ENCODE peak calls at places on chromosome 22, in eight cellular contexts. B is OCI-M1, U is astrocyte of the hippocampus, N is NCI-H2171, S is omental fat pad, D is nucleus accumbens, F is cardiac fibroblast, G is tibial artery. X is an unnamed sample.

GRCh38 chr22:24076091-24076867 is 65.2 kb downstream of the CABIN1 start:
- DNase-seq in U (no peak), B (no peak), S (no peak), D (no peak), N (no peak), G (peak), F (no peak), X (no peak)

GRCh38 chr22:25908755-25909154 is 166.8 kb downstream of the MYO18B start:
- DNase-seq in N (no peak), F (no peak), S (no peak), B (no peak), U (no peak), D (no peak), G (no peak), X (no peak)

GRCh38 chr22:44353063-44353440 is 40.3 kb upstream of the SHISAL1 start:
- DNase-seq in D (no peak), G (no peak), F (no peak), U (no peak), S (no peak), N (no peak), B (no peak), X (no peak)

GRCh38 chr22:42228480-42228879 is 42.0 kb downstream of the TCF20 start:
- DNase-seq in B (no peak), F (no peak), U (no peak), D (no peak), N (no peak), G (no peak), S (no peak), X (no peak)

GRCh38 chr22:39183991-39184585 is 31.6 kb upstream of the CBX7 start:
- DNase-seq in F (peak), B (no peak), S (no peak), G (peak), U (no peak), N (no peak), D (peak), X (no peak)

GRCh38 chr22:35313311-35314121 is 13.8 kb downstream of the TOM1 start:
- DNase-seq in S (no peak), G (peak), U (peak), F (peak), B (no peak), N (peak), D (no peak), X (no peak)

GRCh38 chr22:37546436-37547248 is 13.6 kb upstream of the CDC42EP1 start:
- DNase-seq in D (no peak), G (peak), B (no peak), U (peak), S (no peak), N (no peak), F (peak), X (no peak)

GRCh38 chr22:49297871-49298721 is 529.6 kb downstream of the BRD1 start:
- DNase-seq in B (no peak), U (no peak), N (no peak), S (no peak), F (no peak), G (peak), D (no peak), X (no peak)

GRCh38 chr22:17912942-17913704 is 111.2 kb downstream of the MICAL3 start:
- DNase-seq in D (no peak), G (no peak), B (no peak), U (no peak), F (no peak), S (no peak), N (no peak), X (no peak)

GRCh38 chr22:24436553-24436952 is 9.2 kb downstream of the ADORA2A start:
- DNase-seq in N (no peak), U (no peak), S (no peak), G (peak), D (no peak), F (no peak), B (no peak), X (no peak)

GRCh38 chr22:47380692-47381091 is 618.2 kb downstream of the TBC1D22A start:
- DNase-seq in S (no peak), G (peak), F (no peak), U (no peak), N (no peak), D (no peak), B (no peak), X (no peak)

GRCh38 chr22:44047891-44048301 is 23.8 kb downstream of the PARVB start:
- DNase-seq in U (no peak), G (no peak), S (no peak), D (no peak), F (no peak), N (no peak), B (peak), X (no peak)

GRCh38 chr22:49015459-49015858 is 812.2 kb downstream of the BRD1 start:
- DNase-seq in B (no peak), S (no peak), N (no peak), G (peak), F (no peak), U (no peak), D (no peak), X (no peak)

GRCh38 chr22:31284241-31284745 is 8.0 kb downstream of the PIK3IP1 start:
- DNase-seq in D (no peak), U (no peak), G (no peak), F (no peak), S (no peak), N (peak), B (peak), X (no peak)

GRCh38 chr22:45218974-45219373 is 21.7 kb downstream of the KIAA0930 start:
- DNase-seq in N (peak), D (no peak), F (no peak), G (no peak), B (no peak), U (no peak), S (no peak), X (no peak)

GRCh38 chr22:50470491-50470890 is 4.3 kb downstream of the SBF1 start:
- DNase-seq in F (no peak), G (no peak), U (no peak), B (no peak), N (no peak), S (no peak), D (no peak), X (no peak)

GRCh38 chr22:49097966-49098365 is 729.7 kb downstream of the BRD1 start:
- DNase-seq in G (no peak), D (no peak), N (no peak), U (no peak), B (no peak), F (no peak), S (no peak), X (no peak)

GRCh38 chr22:37534445-37534844 is 15.2 kb upstream of the CARD10 start:
- DNase-seq in N (peak), B (no peak), S (no peak), G (no peak), U (no peak), D (no peak), F (no peak), X (no peak)

GRCh38 chr22:24883426-24883825 is 63.1 kb downstream of the LHFPL7 start:
- DNase-seq in U (no peak), D (no peak), B (peak), S (no peak), F (no peak), G (no peak), N (no peak), X (no peak)

GRCh38 chr22:31162015-31162765 is 2.2 kb downstream of the RNF185 start:
- DNase-seq in B (peak), D (no peak), U (peak), G (no peak), F (peak), S (no peak), N (no peak), X (no peak)

GRCh38 chr22:50498322-50498861 is 9.1 kb downstream of the LMF2 start:
- DNase-seq in N (no peak), U (peak), G (no peak), S (no peak), D (peak), F (peak), B (peak), X (no peak)

GRCh38 chr22:29030618-29031235 is 30.9 kb downstream of the C22orf31 start:
- DNase-seq in G (peak), F (peak), S (no peak), B (peak), U (peak), D (no peak), N (no peak), X (no peak)

GRCh38 chr22:40342521-40342920 is 3.8 kb upstream of the ADSL start:
- DNase-seq in B (no peak), G (no peak), D (no peak), N (no peak), S (no peak), U (no peak), F (no peak), X (no peak)

GRCh38 chr22:26964642-26965041 is 307.3 kb downstream of the MIAT start:
- DNase-seq in G (no peak), F (no peak), N (no peak), B (no peak), D (no peak), U (no peak), S (no peak), X (no peak)

GRCh38 chr22:48369789-48370507 is 1457.7 kb downstream of the BRD1 start:
- DNase-seq in N (no peak), S (no peak), B (no peak), D (no peak), F (no peak), G (peak), U (no peak), X (no peak)

GRCh38 chr22:44583076-44583760 is 85.2 kb upstream of the RTL6 start:
- DNase-seq in B (no peak), F (peak), G (peak), D (no peak), S (peak), U (no peak), N (no peak), X (no peak)

GRCh38 chr22:24141586-24141985 is 39.7 kb upstream of the SUSD2 start:
- DNase-seq in F (no peak), B (no peak), D (no peak), S (no peak), U (no peak), G (no peak), N (no peak), X (no peak)

GRCh38 chr22:17562906-17563870 is at the start of gene SLC25A18:
- DNase-seq in F (peak), D (peak), G (peak), N (no peak), B (peak), S (no peak), U (peak), X (no peak)

GRCh38 chr22:24424001-24424900 is 3.1 kb upstream of the ADORA2A start:
- DNase-seq in S (no peak), D (no peak), F (no peak), B (no peak), U (no peak), G (no peak), N (no peak), X (no peak)

GRCh38 chr22:43293661-43294392 is 49.3 kb downstream of the SCUBE1 start:
- DNase-seq in U (no peak), F (peak), N (peak), S (no peak), G (no peak), D (no peak), B (peak), X (no peak)

GRCh38 chr22:49767355-49768062 is 60.2 kb downstream of the BRD1 start:
- DNase-seq in F (peak), G (peak), U (peak), D (no peak), S (peak), B (peak), N (peak), X (no peak)

GRCh38 chr22:16915711-16916110 is 90.5 kb upstream of the XKR3 start:
- DNase-seq in B (no peak), G (no peak), D (no peak), S (no peak), N (no peak), F (no peak), U (no peak), X (no peak)

GRCh38 chr22:32745251-32745995 is 56.1 kb upstream of the TIMP3 start:
- DNase-seq in N (no peak), U (peak), B (no peak), F (peak), D (no peak), S (peak), G (no peak), X (no peak)

GRCh38 chr22:48651981-48652538 is 1175.6 kb downstream of the BRD1 start:
- DNase-seq in B (no peak), U (no peak), F (no peak), N (no peak), D (no peak), G (no peak), S (no peak), X (no peak)

GRCh38 chr22:39243443-39244072 is 1.2 kb downstream of the PDGFB start:
- DNase-seq in S (no peak), U (peak), N (no peak), B (no peak), F (no peak), G (no peak), D (no peak), X (no peak)

GRCh38 chr22:42072606-42073330 is 1.3 kb upstream of the PHETA2 start:
- DNase-seq in B (no peak), D (no peak), S (no peak), U (no peak), F (no peak), G (no peak), N (no peak), X (no peak)

GRCh38 chr22:27270818-27271510 is 530.6 kb downstream of the MN1 start:
- DNase-seq in U (peak), B (no peak), S (no peak), F (peak), D (peak), N (peak), G (no peak), X (no peak)

GRCh38 chr22:26949193-26949592 is 291.8 kb downstream of the MIAT start:
- DNase-seq in B (peak), D (no peak), N (no peak), S (no peak), F (peak), U (peak), G (no peak), X (no peak)

GRCh38 chr22:47804281-47804680 is 1041.8 kb downstream of the TBC1D22A start:
- DNase-seq in G (no peak), N (no peak), S (no peak), B (no peak), F (no peak), U (no peak), D (no peak), X (no peak)

GRCh38 chr22:30649430-30650007 is 13.9 kb downstream of the SLC35E4 start:
- DNase-seq in G (no peak), F (peak), N (no peak), B (peak), S (peak), D (no peak), U (peak), X (no peak)